ENCODE peak calls at places on chromosomes 11 and 22, in five cellular contexts. V, W, A, Q and T are unnamed samples. For H3K27me3, the result is how much of the 10 kb centered on the place peaks cover.

GRCh38 chr11:124758355-124759267 is 3.5 kb downstream of the ESAM start:
- DNase-seq in V (peak), W (peak), A (peak), Q (peak), T (peak)

GRCh38 chr11:60934790-60935605 is 10.7 kb downstream of the TMEM132A start:
- DNase-seq in V (no peak), W (no peak), A (no peak), Q (no peak), T (no peak)

GRCh38 chr22:45547016-45547345 is 44.3 kb downstream of the FBLN1 start:
- DNase-seq in V (no peak), W (no peak), A (no peak), Q (no peak), T (no peak)

GRCh38 chr11:33633251-33634003 is 67.2 kb downstream of the C11orf91 start:
- DNase-seq in V (no peak), W (no peak), A (no peak), Q (no peak), T (no peak)

GRCh38 chr11:79493555-79494171 is 52.8 kb upstream of the TENM4 start:
- DNase-seq in V (peak), W (peak), A (peak), Q (no peak), T (peak)

GRCh38 chr11:70725272-70725671 is 326.9 kb downstream of the CTTN start:
- DNase-seq in V (no peak), W (no peak), A (no peak), Q (no peak), T (no peak)

GRCh38 chr22:29581799-29582198 is 886 bp upstream of the NIPSNAP1 start:
- DNase-seq in V (no peak), W (no peak), A (no peak), Q (no peak), T (no peak)

GRCh38 chr11:78562398-78562797 is 12.3 kb downstream of the NARS2 start:
- DNase-seq in V (peak), W (no peak), A (no peak), Q (no peak), T (peak)

GRCh38 chr22:19176732-19177131 is 1.8 kb downstream of the SLC25A1 start:
- DNase-seq in V (no peak), W (no peak), A (no peak), Q (no peak), T (no peak)

GRCh38 chr11:77063861-77064260 is 2.9 kb upstream of the CAPN5 start:
- DNase-seq in V (no peak), W (no peak), A (no peak), Q (no peak), T (no peak)

GRCh38 chr11:26806209-26806608 is 84.3 kb upstream of the SLC5A12 start:
- DNase-seq in V (peak), W (no peak), A (no peak), Q (no peak), T (no peak)

GRCh38 chr11:122405788-122406341 is 249.7 kb upstream of the UBASH3B start:
- DNase-seq in V (peak), W (peak), A (no peak), Q (no peak), T (no peak)

DNA sequence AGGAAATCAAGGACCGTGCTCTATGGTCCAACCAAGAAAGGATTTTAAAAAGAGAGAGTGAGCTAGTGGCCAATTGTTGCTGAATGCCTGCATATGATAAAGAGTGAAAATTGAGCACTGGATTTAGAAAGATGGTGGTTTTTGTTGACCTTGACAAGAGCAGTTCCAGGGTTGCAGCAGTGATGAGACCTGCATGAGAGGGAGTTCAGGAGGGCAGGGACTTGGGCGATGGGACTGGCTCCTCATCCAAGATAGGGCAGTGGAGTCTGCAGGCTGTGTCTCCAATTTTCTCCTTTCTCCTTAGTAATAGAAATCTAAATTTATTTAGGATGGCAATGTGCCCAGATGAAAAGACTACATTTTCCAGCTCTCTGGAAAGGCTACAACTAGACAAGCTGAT is 94.0 kb upstream of the B3GAT1 start:
- DNase-seq in V (no peak), W (no peak), A (no peak), Q (no peak), T (no peak)
- H3K27me3 ChIP-seq in V (under half), W (under half), A (under half), Q (under half), T (under half)

GRCh38 chr11:16607675-16608644 is 130.5 kb upstream of the C11orf58 start:
- DNase-seq in V (peak), W (peak), A (peak), Q (no peak), T (peak)
- H3K27me3 ChIP-seq in V (half or more), W (under half), A (under half), Q (half or more), T (under half)

DNA sequence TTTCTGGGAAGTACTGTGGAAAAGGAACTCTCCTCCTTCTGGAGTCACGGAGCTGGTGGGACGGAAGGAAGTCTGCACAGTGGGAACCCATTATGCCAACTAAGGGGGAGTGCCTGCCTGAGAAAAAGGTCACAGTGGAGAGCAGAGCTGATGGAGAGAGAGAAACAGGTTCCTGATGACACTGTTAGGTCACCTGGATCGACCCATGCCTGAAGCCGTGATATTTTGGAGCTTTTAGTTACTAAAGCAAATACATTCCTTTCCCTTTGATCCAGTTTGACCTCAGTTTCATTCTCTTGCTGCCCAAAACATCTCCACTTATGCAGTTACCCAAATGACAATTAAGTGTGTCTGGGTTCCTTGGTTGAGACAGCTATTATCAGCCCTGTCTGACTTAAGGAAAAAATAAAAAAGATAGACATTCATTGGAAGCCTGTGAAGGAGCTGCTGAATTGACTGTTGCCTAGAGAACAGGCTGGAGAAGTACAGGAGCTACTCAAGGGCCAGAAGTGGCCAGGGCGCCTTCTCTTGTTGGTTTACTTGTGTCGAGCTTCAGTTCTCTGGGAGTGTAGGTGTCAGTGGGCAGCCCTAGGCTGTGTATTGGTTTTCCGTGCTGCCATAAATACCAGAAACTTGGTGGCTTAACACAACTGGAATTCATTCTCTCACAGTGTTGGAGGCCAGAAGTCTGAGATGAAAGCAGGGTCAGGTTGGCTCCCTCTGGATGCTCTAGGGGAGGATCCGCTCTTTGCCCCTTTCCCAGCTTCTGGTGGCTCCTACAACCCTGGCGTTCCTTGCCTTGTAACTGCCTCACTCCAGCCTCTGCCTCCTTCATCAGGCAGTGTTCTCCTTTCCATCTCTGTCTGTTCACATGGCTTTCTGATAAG is 13.6 kb downstream of the MRGPRD start:
- DNase-seq in V (no peak), W (no peak), A (no peak), Q (no peak), T (no peak)
- H3K27me3 ChIP-seq in V (under half), W (under half), A (under half), Q (under half), T (under half)

GRCh38 chr22:22061085-22062077 is 78.8 kb upstream of the TOP3B start:
- DNase-seq in V (peak), W (peak), A (peak), Q (no peak), T (peak)

GRCh38 chr22:22059476-22060002 is 77.0 kb upstream of the TOP3B start:
- DNase-seq in V (no peak), W (no peak), A (no peak), Q (no peak), T (no peak)

GRCh38 chr22:22058649-22059475 is 76.3 kb upstream of the TOP3B start:
- DNase-seq in V (no peak), W (no peak), A (no peak), Q (no peak), T (no peak)

GRCh38 chr22:22062306-22062793 is 79.8 kb upstream of the TOP3B start:
- DNase-seq in V (no peak), W (no peak), A (no peak), Q (no peak), T (no peak)

DNA sequence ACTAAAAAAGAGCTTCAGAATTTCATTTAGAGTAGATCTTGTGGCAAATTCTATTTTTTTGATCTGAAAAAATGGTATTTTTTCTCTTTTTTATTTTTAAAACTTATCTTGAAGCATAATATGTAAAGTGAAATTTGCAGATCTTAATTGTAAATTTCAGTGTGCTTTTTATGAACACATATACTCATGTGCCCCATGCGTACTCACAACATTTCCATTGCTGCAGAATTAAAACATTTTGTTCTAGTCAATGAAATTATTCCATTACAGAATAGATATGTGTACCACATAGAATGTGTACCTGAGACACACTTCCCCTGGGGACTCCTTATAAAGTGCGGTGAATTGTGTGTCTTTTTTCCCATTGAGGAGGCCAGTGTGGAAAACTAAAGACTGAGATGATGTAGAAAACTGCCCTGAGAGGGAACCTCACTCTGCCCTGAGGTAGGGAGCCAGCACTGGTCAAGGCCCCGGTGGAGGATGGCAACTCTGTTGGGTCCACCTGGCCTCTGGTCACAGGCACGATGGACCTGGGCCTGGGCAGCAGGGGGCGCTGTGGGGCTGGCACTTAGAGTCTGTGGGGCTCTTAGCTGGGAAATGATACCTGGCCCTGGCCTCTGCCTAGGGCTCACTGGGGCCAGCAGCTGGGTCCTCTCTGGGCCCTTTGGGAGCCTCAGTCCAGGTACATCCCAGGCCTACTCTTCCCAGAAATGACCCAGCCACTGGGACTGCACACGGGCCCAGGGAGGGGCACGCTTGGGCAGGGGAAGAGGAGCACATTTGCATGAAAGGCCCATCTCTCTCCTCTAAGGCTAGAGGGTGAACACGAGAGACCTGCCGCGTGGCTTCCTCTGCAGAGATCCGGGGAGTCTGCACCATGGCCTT is 77.9 kb upstream of the TOP3B start:
- DNase-seq in V (peak), W (peak), A (peak), Q (peak), T (peak)
- H3K27me3 ChIP-seq in V (under half), W (under half), A (under half), Q (under half), T (under half)

DNA sequence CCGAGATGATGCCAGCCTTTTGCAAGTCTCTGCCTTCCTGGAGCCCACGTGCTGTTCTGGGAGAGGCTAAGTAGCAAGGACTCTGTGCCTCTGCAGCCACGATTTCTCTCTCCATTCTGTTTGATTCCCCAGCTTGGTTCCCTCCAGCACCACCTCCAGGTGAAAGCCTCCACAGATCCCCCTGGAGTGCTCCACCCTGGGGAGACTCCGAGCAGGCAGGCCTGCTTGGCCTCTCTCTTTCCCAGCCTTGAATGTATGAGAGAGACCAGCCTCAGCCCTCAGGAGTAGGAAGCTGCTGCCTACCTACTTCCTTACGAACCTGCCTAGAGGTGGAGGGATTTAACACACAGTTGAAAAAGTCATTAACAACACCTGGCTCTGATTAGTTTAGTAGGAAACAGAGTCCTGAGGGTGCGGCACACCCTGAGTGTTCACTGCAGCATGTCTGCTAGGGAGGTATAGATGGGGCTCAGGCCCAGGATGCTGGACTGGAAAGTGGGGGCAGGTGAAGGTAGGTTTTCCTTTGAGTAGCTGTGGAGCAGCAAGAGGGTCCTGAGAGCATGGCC is 22.5 kb downstream of the TMPRSS5 start:
- DNase-seq in V (no peak), W (no peak), A (no peak), Q (no peak), T (no peak)
- H3K27me3 ChIP-seq in V (half or more), W (under half), A (under half), Q (under half), T (under half)